ENCODE peak calls at places on chromosomes 3 and 15, in five cellular contexts. X is stromal cell of bone marrow, T is NCI-H69, J is NCI-H1092 treated with DMSO at 0.1 percent for 48 hours, R is endothelial cell. G is an unnamed sample.

GRCh38 chr3:71163216-71163918 is 420.2 kb downstream of the FOXP1 start:
- DNase-seq in X (no peak), T (peak), J (no peak), R (no peak), G (no peak)

GRCh38 chr3:126373146-126373613 is 16.0 kb upstream of the KLF15 start:
- DNase-seq in T (no peak), X (no peak), J (no peak), R (no peak), G (no peak)

GRCh38 chr3:123297627-123297899 is 95.8 kb downstream of the SEC22A start:
- DNase-seq in J (no peak), X (no peak), T (peak), R (no peak), G (no peak)

GRCh38 chr15:64774556-64775523 is 549 bp downstream of the RBPMS2 start:
- DNase-seq in T (peak), R (peak), X (no peak), J (no peak), G (no peak)

GRCh38 chr3:59566481-59566975 is 516.7 kb upstream of the CFAP20DC start:
- DNase-seq in T (no peak), J (no peak), X (no peak), R (no peak), G (no peak)

GRCh38 chr3:127847236-127847720 is 25.0 kb upstream of the MGLL start:
- DNase-seq in J (no peak), T (no peak), X (no peak), R (no peak), G (no peak)

GRCh38 chr15:78663703-78664102 is 22.7 kb upstream of the CHRNB4 start:
- DNase-seq in J (no peak), X (no peak), T (peak), R (no peak), G (no peak)

GRCh38 chr3:105953831-105954230 is 85.0 kb upstream of the CBLB start:
- DNase-seq in X (no peak), T (no peak), J (no peak), R (no peak), G (no peak)

GRCh38 chr15:36079021-36079420 is 500.4 kb upstream of the CDIN1 start:
- DNase-seq in X (no peak), T (no peak), R (no peak), J (no peak), G (no peak)

GRCh38 chr15:31338879-31339557 is 12.4 kb downstream of the KLF13 start:
- DNase-seq in R (no peak), T (peak), J (peak), X (peak), G (no peak)

GRCh38 chr15:99421172-99421656 is 144.6 kb upstream of the MEF2A start:
- DNase-seq in T (peak), J (no peak), X (no peak), R (no peak), G (no peak)

GRCh38 chr3:65955792-65956477 is 82.8 kb downstream of the MAGI1 start:
- DNase-seq in X (no peak), T (no peak), R (no peak), J (no peak), G (no peak)

GRCh38 chr15:64152507-64153387 is 1.2 kb downstream of the SNX22 start:
- DNase-seq in T (peak), J (peak), R (no peak), X (no peak), G (no peak)

G was measured in C1 segment of cervical spinal cord.